ENCODE peak calls at places on chromosomes 11 and 22, in five cellular contexts. H is GM12865, P is heart left ventricle, D is endodermal cell, I is esophagus squamous epithelium. Q is an unnamed sample.

GRCh38 chr11:47274495-47275235 is 4.7 kb downstream of the MADD start:
- DNase-seq in H (no peak), P (no peak), D (no peak), I (no peak), Q (no peak)

GRCh38 chr22:50542416-50542927 is 3.2 kb upstream of the KLHDC7B start:
- DNase-seq in H (peak), P (no peak), D (no peak), I (no peak), Q (no peak)

GRCh38 chr11:116427903-116428637 is 344.7 kb downstream of the BUD13 start:
- DNase-seq in H (no peak), P (no peak), D (no peak), I (no peak), Q (peak)

GRCh38 chr22:31055322-31056159 is 25.6 kb upstream of the SMTN start:
- DNase-seq in H (no peak), P (peak), D (peak), I (no peak), Q (no peak)

GRCh38 chr22:39205344-39206021 is 39.3 kb downstream of the PDGFB start:
- DNase-seq in H (peak), P (no peak), D (peak), I (no peak), Q (peak)

GRCh38 chr22:37249946-37250345 is 5.9 kb upstream of the RAC2 start:
- DNase-seq in H (peak), P (no peak), D (peak), I (no peak), Q (no peak)

GRCh38 chr11:28296426-28296825 is 188.2 kb downstream of the METTL15 start:
- DNase-seq in H (peak), P (no peak), D (no peak), I (no peak), Q (no peak)

GRCh38 chr11:130133716-130134115 is 25.9 kb upstream of the ST14 start:
- DNase-seq in H (no peak), P (no peak), D (peak), I (no peak), Q (no peak)

GRCh38 chr22:30206964-30207363 is 39.6 kb downstream of the LIF start:
- DNase-seq in H (no peak), P (no peak), D (peak), I (no peak), Q (no peak)

GRCh38 chr22:42270512-42271190 is at the start of gene TCF20:
- DNase-seq in H (peak), P (peak), D (peak), I (no peak), Q (peak)

GRCh38 chr11:29962243-29962642 is 54.6 kb downstream of the KCNA4 start:
- DNase-seq in H (peak), P (no peak), D (peak), I (no peak), Q (peak)

DNA sequence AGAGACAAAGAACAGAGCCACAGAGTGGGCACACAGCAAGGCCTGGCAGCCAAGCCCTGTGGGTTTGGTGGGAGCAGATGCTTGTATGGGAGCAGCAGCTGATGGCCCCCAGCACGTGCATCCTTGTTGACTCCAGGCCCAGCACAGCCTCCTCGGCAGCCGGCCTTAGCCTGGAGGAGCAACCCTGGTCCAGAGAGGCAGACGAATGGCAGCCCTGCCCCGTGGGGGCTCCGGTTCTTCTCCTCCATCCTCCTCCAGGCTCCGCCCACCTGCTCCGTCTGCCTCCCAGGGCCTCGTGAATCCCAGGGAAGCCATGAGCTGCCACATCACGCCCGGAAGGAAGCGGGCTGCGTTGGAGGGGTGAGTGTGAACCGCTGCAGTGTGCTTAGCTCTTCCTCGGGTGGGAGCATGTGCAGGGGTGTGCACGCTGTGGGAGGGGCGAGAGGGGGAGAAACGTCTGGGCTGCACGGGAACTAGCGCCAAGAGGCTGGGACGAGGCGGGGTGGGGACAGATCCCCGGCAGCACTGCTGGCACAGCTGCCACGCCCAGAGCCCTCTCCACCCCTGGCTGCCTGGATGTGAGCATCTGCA is 36.3 kb upstream of the JAM3 start:
- DNase-seq in H (no peak), P (no peak), D (peak), I (no peak), Q (peak)
- H3K4me3 ChIP-seq in H (no peak), P (no peak), D (no peak), I (no peak), Q (peak)

GRCh38 chr22:45844949-45845613 is 131.9 kb downstream of the WNT7B start:
- DNase-seq in H (no peak), P (no peak), D (no peak), I (no peak), Q (no peak)

GRCh38 chr22:45844009-45844408 is 133.0 kb downstream of the WNT7B start:
- DNase-seq in H (no peak), P (no peak), D (no peak), I (no peak), Q (no peak)

GRCh38 chr22:45843030-45843429 is 133.9 kb downstream of the WNT7B start:
- DNase-seq in H (no peak), P (no peak), D (no peak), I (no peak), Q (peak)

GRCh38 chr22:45848904-45849303 is 128.1 kb downstream of the WNT7B start:
- DNase-seq in H (no peak), P (no peak), D (no peak), I (no peak), Q (no peak)

GRCh38 chr22:45846952-45847351 is 130.0 kb downstream of the WNT7B start:
- DNase-seq in H (no peak), P (no peak), D (no peak), I (no peak), Q (no peak)
- H3K4me3 ChIP-seq in H (no peak), P (no peak), D (no peak), I (no peak), Q (no peak)

GRCh38 chr22:19330865-19331418 is 39.4 kb upstream of the CLTCL1 start:
- DNase-seq in H (no peak), P (no peak), D (no peak), I (no peak), Q (no peak)

GRCh38 chr22:19329454-19329853 is 37.9 kb upstream of the CLTCL1 start:
- DNase-seq in H (no peak), P (no peak), D (no peak), I (no peak), Q (no peak)

GRCh38 chr22:19321757-19322156 is 30.2 kb upstream of the CLTCL1 start:
- DNase-seq in H (no peak), P (no peak), D (no peak), I (no peak), Q (no peak)

GRCh38 chr22:19325296-19325950 is 33.9 kb upstream of the CLTCL1 start:
- DNase-seq in H (no peak), P (no peak), D (no peak), I (no peak), Q (no peak)
- H3K4me3 ChIP-seq in H (no peak), P (no peak), D (no peak), I (no peak), Q (no peak)

GRCh38 chr11:75826463-75827220 is 11.6 kb downstream of the UVRAG start:
- DNase-seq in H (peak), P (peak), D (no peak), I (no peak), Q (no peak)
- H3K4me3 ChIP-seq in H (no peak), P (peak), D (no peak), I (peak), Q (no peak)

GRCh38 chr11:12113294-12113693 is 2.9 kb downstream of the MICAL2 start:
- DNase-seq in H (no peak), P (no peak), D (no peak), I (no peak), Q (no peak)
- H3K4me3 ChIP-seq in H (no peak), P (peak), D (no peak), I (no peak), Q (no peak)

DNA sequence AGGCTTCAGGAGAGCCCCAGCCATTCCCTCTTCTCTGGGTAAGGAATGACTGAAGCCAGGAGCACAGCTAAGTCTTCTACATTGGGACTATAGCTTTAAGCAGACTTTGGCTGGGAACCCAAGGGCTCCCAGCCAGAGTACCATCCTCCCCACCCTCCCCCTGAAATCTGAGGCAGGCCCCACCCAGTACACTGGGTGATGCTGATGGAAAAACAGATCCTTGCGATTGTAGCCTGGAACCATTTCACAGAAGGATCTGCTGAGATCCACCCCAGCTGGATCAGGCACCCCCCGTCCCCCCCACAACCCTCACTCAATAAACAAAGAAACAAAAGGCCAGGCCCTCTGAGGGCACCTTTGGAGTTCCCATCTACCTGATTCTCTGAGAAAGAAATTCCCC is 39.8 kb downstream of the IL18BP start:
- DNase-seq in H (no peak), P (peak), D (no peak), I (no peak), Q (no peak)
- H3K4me3 ChIP-seq in H (peak), P (peak), D (no peak), I (peak), Q (peak)

GRCh38 chr22:32354360-32355351 is 3.0 kb upstream of the RFPL3 start:
- DNase-seq in H (no peak), P (no peak), D (no peak), I (no peak), Q (peak)

GRCh38 chr22:32352681-32353080 is 5.0 kb upstream of the RFPL3 start:
- DNase-seq in H (no peak), P (no peak), D (peak), I (no peak), Q (no peak)

GRCh38 chr22:32353292-32353691 is 4.4 kb upstream of the RFPL3 start:
- DNase-seq in H (no peak), P (no peak), D (no peak), I (no peak), Q (no peak)

GRCh38 chr22:32353840-32354239 is 3.8 kb upstream of the RFPL3 start:
- DNase-seq in H (no peak), P (no peak), D (no peak), I (no peak), Q (no peak)

DNA sequence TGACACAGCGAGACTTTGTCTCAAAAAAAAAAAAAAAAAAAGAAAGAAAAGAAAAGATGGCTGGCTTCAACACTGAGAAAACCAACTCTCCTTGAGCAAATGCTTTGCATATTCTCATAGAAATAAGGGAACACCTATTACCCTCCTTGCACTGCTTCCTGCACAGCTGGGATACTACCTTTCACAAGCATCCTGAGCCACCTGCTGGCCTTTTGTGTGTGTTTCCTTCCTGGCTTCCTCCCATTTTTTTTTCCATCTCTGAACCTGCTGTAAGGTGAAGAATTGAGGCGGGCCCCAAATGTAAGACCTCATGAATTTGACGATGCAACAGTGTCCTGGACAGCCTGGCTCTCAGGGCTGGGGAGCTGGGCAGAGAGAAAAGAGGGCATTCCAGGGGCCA is 1.9 kb upstream of the RFPL3 start:
- DNase-seq in H (no peak), P (no peak), D (peak), I (no peak), Q (peak)
- H3K4me3 ChIP-seq in H (no peak), P (no peak), D (no peak), I (no peak), Q (no peak)

GRCh38 chr11:812390-812789 is 2.6 kb downstream of the RPLP2 start:
- DNase-seq in H (no peak), P (no peak), D (no peak), I (no peak), Q (no peak)
- H3K4me3 ChIP-seq in H (no peak), P (no peak), D (no peak), I (no peak), Q (no peak)

GRCh38 chr11:15737326-15737725 is 619.0 kb downstream of the SOX6 start:
- DNase-seq in H (no peak), P (no peak), D (no peak), I (no peak), Q (no peak)

GRCh38 chr11:15730617-15731385 is 616.1 kb downstream of the INSC start:
- DNase-seq in H (no peak), P (peak), D (no peak), I (no peak), Q (no peak)

GRCh38 chr11:15735711-15736110 is 620.6 kb downstream of the SOX6 start:
- DNase-seq in H (no peak), P (no peak), D (no peak), I (no peak), Q (no peak)
- H3K4me3 ChIP-seq in H (no peak), P (no peak), D (no peak), I (no peak), Q (no peak)

Q was measured in Jurkat, Clone E6-1.